ENCODE peak calls at places on chromosome 2, in six cellular contexts. P, M, T, A, L and Z are unnamed samples.

GRCh38 chr2:217852812-217853211 is 150.0 kb downstream of the TNS1 start:
- DNase-seq in L (no peak), T (no peak), A (no peak), P (no peak), M (no peak), Z (no peak)

GRCh38 chr2:112623913-112624777 is 21.6 kb upstream of the SLC20A1 start:
- DNase-seq in P (peak), T (no peak), A (no peak), M (no peak), L (peak), Z (no peak)

GRCh38 chr2:236242057-236242495 is 22.1 kb downstream of the ASB18 start:
- DNase-seq in M (no peak), L (no peak), P (no peak), T (no peak), A (no peak), Z (peak)

GRCh38 chr2:182577816-182578215 is 138.2 kb upstream of the DNAJC10 start:
- DNase-seq in A (no peak), M (no peak), P (no peak), T (no peak), L (no peak), Z (no peak)

GRCh38 chr2:165902929-165903328 is 50.6 kb downstream of the TTC21B start:
- DNase-seq in A (no peak), P (peak), M (no peak), L (no peak), T (no peak), Z (no peak)

GRCh38 chr2:241896746-241897201 is 27.2 kb downstream of the RTP5 start:
- DNase-seq in L (no peak), M (no peak), A (no peak), T (no peak), P (no peak), Z (peak)

GRCh38 chr2:74906395-74906794 is 52.0 kb upstream of the POLE4 start:
- DNase-seq in A (no peak), L (no peak), M (no peak), P (no peak), T (no peak), Z (no peak)

GRCh38 chr2:15337996-15338666 is 223.0 kb downstream of the NBAS start:
- DNase-seq in L (no peak), P (no peak), T (no peak), M (no peak), A (no peak), Z (no peak)

GRCh38 chr2:120767486-120768005 is 31.9 kb downstream of the GLI2 start:
- DNase-seq in L (peak), A (no peak), M (peak), P (no peak), T (no peak), Z (no peak)

GRCh38 chr2:152720794-152721193 is 2.4 kb downstream of the ARL6IP6 start:
- DNase-seq in T (no peak), M (no peak), A (no peak), P (no peak), L (no peak), Z (no peak)

GRCh38 chr2:25257032-25257455 is 84.7 kb downstream of the DNMT3A start:
- DNase-seq in T (no peak), M (no peak), P (peak), L (no peak), A (peak), Z (no peak)

GRCh38 chr2:71665168-71666093 is 212.1 kb downstream of the DYSF start:
- DNase-seq in P (no peak), A (peak), L (no peak), T (no peak), M (no peak), Z (no peak)

GRCh38 chr2:43136862-43137261 is 89.5 kb downstream of the ZFP36L2 start:
- DNase-seq in A (no peak), P (no peak), L (no peak), M (no peak), T (no peak), Z (no peak)

GRCh38 chr2:29528891-29529520 is 392.4 kb downstream of the ALK start:
- DNase-seq in L (peak), P (peak), A (peak), M (peak), T (no peak), Z (no peak)

GRCh38 chr2:37326866-37327634 is 2.4 kb upstream of the PRKD3 start:
- DNase-seq in P (no peak), A (no peak), M (no peak), T (no peak), L (no peak), Z (no peak)

GRCh38 chr2:207163053-207163814 is 2.5 kb downstream of the KLF7 start:
- DNase-seq in P (peak), A (no peak), L (no peak), M (no peak), T (no peak), Z (no peak)

GRCh38 chr2:205058409-205058808 is 513.1 kb downstream of the PARD3B start:
- DNase-seq in A (no peak), T (no peak), M (no peak), P (no peak), L (no peak), Z (no peak)

GRCh38 chr2:160138406-160138805 is 61.7 kb downstream of the ITGB6 start:
- DNase-seq in T (no peak), M (no peak), L (no peak), P (no peak), A (no peak), Z (no peak)

GRCh38 chr2:9847140-9847539 is 3.9 kb downstream of the TAF1B start:
- DNase-seq in M (no peak), L (no peak), A (no peak), T (no peak), P (no peak), Z (no peak)

GRCh38 chr2:120020554-120020953 is 7.7 kb downstream of the EPB41L5 start:
- DNase-seq in L (no peak), M (no peak), P (no peak), T (no peak), A (no peak), Z (no peak)

GRCh38 chr2:127584516-127585033 is 49.1 kb downstream of the MYO7B start:
- DNase-seq in P (no peak), L (no peak), M (no peak), A (no peak), T (no peak), Z (peak)

GRCh38 chr2:155866477-155866876 is 466.0 kb downstream of the NR4A2 start:
- DNase-seq in T (no peak), M (no peak), A (no peak), P (no peak), L (no peak), Z (no peak)

GRCh38 chr2:157508676-157509075 is 64.8 kb upstream of the CYTIP start:
- DNase-seq in T (no peak), A (no peak), P (no peak), L (no peak), M (no peak), Z (no peak)

GRCh38 chr2:225064362-225064761 is 22.1 kb upstream of the DOCK10 start:
- DNase-seq in T (no peak), P (no peak), M (no peak), A (no peak), L (no peak), Z (no peak)

GRCh38 chr2:71530246-71530986 is 77.1 kb downstream of the DYSF start:
- DNase-seq in P (peak), A (no peak), T (no peak), L (no peak), M (no peak), Z (no peak)

GRCh38 chr2:238702691-238703415 is 145.0 kb upstream of the TWIST2 start:
- DNase-seq in A (peak), L (no peak), P (no peak), M (no peak), T (no peak), Z (peak)

GRCh38 chr2:153077311-153077710 is 358.9 kb downstream of the ARL6IP6 start:
- DNase-seq in A (no peak), T (no peak), M (no peak), L (no peak), P (no peak), Z (no peak)

GRCh38 chr2:48586433-48586832 is 31.2 kb upstream of the GTF2A1L start:
- DNase-seq in L (no peak), T (no peak), A (no peak), M (no peak), P (no peak), Z (no peak)

GRCh38 chr2:128177315-128177714 is 86.3 kb downstream of the UGGT1 start:
- DNase-seq in L (no peak), A (no peak), P (no peak), T (no peak), M (no peak), Z (no peak)

GRCh38 chr2:219179601-219180465 is 1.8 kb downstream of the RETREG2 start:
- DNase-seq in T (no peak), M (no peak), P (no peak), L (no peak), A (no peak), Z (no peak)

GRCh38 chr2:82694431-82694830 is 1764.6 kb downstream of the SUCLG1 start:
- DNase-seq in P (no peak), A (no peak), M (no peak), T (no peak), L (no peak), Z (no peak)

GRCh38 chr2:75476778-75477177 is 84.0 kb downstream of the EVA1A start:
- DNase-seq in A (no peak), L (no peak), P (peak), T (no peak), M (no peak), Z (no peak)

GRCh38 chr2:71658771-71659170 is 205.4 kb downstream of the DYSF start:
- DNase-seq in P (no peak), T (no peak), A (no peak), M (no peak), L (no peak), Z (no peak)

GRCh38 chr2:161139098-161139987 is 20.9 kb upstream of the TANK start:
- DNase-seq in L (no peak), M (no peak), T (no peak), P (peak), A (no peak), Z (no peak)

GRCh38 chr2:147149589-147150245 is 695.1 kb upstream of the ACVR2A start:
- DNase-seq in M (peak), A (no peak), P (peak), T (no peak), L (no peak), Z (no peak)

GRCh38 chr2:45643543-45644542 is 7.6 kb upstream of the PRKCE start:
- DNase-seq in P (no peak), A (peak), T (peak), L (peak), M (peak), Z (peak)

GRCh38 chr2:192126912-192127311 is 67.8 kb downstream of the TMEFF2 start:
- DNase-seq in T (no peak), M (no peak), L (no peak), A (no peak), P (no peak), Z (no peak)
- TF ChIP-seq CTCF in T (no peak), M (no peak), L (no peak), A (no peak), P (no peak), Z (no peak)

GRCh38 chr2:191870744-191871143 is 23.9 kb upstream of the CAVIN2 start:
- DNase-seq in L (no peak), P (no peak), M (no peak), T (no peak), A (no peak), Z (no peak)
- TF ChIP-seq CTCF in L (no peak), P (peak), M (no peak), T (no peak), A (no peak), Z (peak)

GRCh38 chr2:231393149-231394131 is 2.1 kb upstream of the B3GNT7 start:
- DNase-seq in P (no peak), M (no peak), A (no peak), T (no peak), L (no peak), Z (no peak)
- TF ChIP-seq CTCF in P (peak), M (no peak), A (no peak), T (peak), L (peak), Z (peak)

GRCh38 chr2:38487852-38488251 is 110.8 kb upstream of the ATL2 start:
- DNase-seq in L (no peak), P (no peak), M (no peak), A (no peak), T (no peak), Z (no peak)
- TF ChIP-seq CTCF in L (no peak), P (no peak), M (no peak), A (no peak), T (no peak), Z (no peak)

DNA sequence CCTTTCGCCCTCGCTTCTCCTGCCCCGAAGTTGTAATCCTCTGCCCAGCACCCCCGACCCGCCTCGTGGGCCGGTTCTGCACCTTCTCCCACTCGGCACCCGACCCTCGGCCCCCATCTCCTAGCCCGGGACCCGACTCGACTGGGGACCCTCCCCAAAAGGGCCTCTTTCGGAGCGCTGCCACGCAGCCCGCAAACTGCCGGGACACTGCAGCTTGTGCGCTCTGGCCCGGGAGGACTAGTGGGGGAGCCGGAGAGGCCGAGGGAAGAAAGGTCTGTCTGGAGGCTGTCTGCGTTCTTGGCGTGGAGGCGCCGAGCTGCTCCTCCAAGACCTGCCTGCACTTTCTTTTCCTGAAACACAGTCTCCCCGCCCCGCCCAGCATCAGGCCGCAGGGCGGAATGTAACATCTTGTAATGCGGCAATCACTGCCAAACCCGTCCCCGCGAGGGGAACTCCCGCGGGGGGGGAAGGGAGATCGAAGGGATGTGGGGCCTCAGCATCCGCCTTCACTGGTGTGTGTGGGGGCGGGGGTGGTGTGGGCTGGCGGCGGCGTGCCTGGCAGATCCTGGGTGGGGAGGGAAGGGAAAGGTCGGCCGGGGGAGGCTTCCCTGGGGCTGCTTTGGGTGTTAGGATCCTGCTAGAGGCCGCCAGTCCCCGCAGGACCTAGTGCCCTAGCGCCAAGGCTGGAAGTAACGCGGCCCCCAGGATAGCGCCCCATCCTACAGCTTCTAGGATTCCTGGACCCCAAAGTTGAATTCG is 7.4 kb downstream of the DLX2 start:
- DNase-seq in M (peak), P (peak), L (peak), A (no peak), T (no peak), Z (peak)
- TF ChIP-seq CTCF in M (no peak), P (no peak), L (no peak), A (no peak), T (no peak), Z (no peak)

GRCh38 chr2:173493874-173494273 is 139.2 kb downstream of the CDCA7 start:
- DNase-seq in M (no peak), L (no peak), P (no peak), A (no peak), T (no peak), Z (no peak)
- TF ChIP-seq CTCF in M (no peak), L (no peak), P (peak), A (no peak), T (no peak), Z (no peak)